ENCODE peak calls at places on chromosomes 3 and 15, in ten cellular contexts. J, K, I, B, L, G, P, Z, D and S are unnamed samples.

GRCh38 chr15:44537728-44538240 is 837 bp downstream of the EIF3J start:
- DNase-seq in G (no peak), K (no peak), I (peak), D (peak), P (no peak), L (no peak), Z (no peak), J (no peak), B (peak), S (no peak)

GRCh38 chr3:79012530-79012913 is 755.3 kb downstream of the ROBO1 start:
- DNase-seq in I (no peak), B (no peak), G (no peak), P (no peak), D (no peak), J (no peak), K (no peak), Z (no peak), L (no peak), S (no peak)

GRCh38 chr15:88454867-88455810 is 12.0 kb downstream of the MRPL46 start:
- DNase-seq in J (peak), L (peak), P (peak), B (peak), K (peak), Z (no peak), G (peak), D (peak), I (peak), S (peak)

GRCh38 chr3:100558233-100558632 is 51.2 kb upstream of the ADGRG7 start:
- DNase-seq in L (no peak), B (no peak), J (no peak), G (no peak), Z (no peak), I (no peak), P (no peak), K (no peak), D (no peak), S (no peak)

GRCh38 chr3:62688812-62689211 is 186.4 kb downstream of the CADPS start:
- DNase-seq in G (no peak), I (no peak), J (no peak), Z (no peak), P (no peak), B (no peak), D (no peak), L (no peak), K (no peak), S (no peak)

GRCh38 chr15:94075349-94075748 is 156.0 kb upstream of the MCTP2 start:
- DNase-seq in I (no peak), P (no peak), J (no peak), Z (no peak), K (peak), B (peak), L (peak), D (peak), G (peak), S (no peak)

GRCh38 chr3:107676469-107677309 is 153.9 kb downstream of the BBX start:
- DNase-seq in J (no peak), L (no peak), D (no peak), Z (no peak), I (peak), B (peak), G (no peak), K (no peak), P (no peak), S (no peak)

GRCh38 chr15:80482686-80483085 is 78.5 kb downstream of the ARNT2 start:
- DNase-seq in J (no peak), G (no peak), B (no peak), D (no peak), Z (no peak), P (no peak), I (no peak), K (no peak), L (no peak), S (no peak)

GRCh38 chr15:72861511-72861910 is 78.0 kb upstream of the ADPGK start:
- DNase-seq in I (no peak), B (no peak), Z (no peak), J (no peak), L (no peak), G (no peak), D (no peak), K (no peak), P (no peak), S (no peak)

GRCh38 chr3:101671014-101671413 is 5.9 kb downstream of the ZBTB11 start:
- DNase-seq in B (no peak), P (no peak), L (no peak), D (no peak), I (no peak), Z (no peak), K (no peak), J (no peak), G (no peak), S (no peak)

GRCh38 chr3:66203275-66203674 is 17.5 kb upstream of the SLC25A26 start:
- DNase-seq in J (no peak), P (no peak), D (no peak), L (no peak), B (no peak), Z (no peak), K (no peak), I (no peak), G (no peak), S (no peak)

GRCh38 chr3:147412491-147412916 is 3.3 kb downstream of the ZIC1 start:
- DNase-seq in K (no peak), B (no peak), I (no peak), G (no peak), Z (no peak), J (no peak), L (no peak), P (no peak), D (no peak), S (no peak)

GRCh38 chr3:170614214-170614966 is 28.5 kb upstream of the SLC7A14 start:
- DNase-seq in J (no peak), L (peak), B (peak), G (no peak), D (peak), P (no peak), I (peak), Z (no peak), K (no peak), S (peak)

GRCh38 chr15:101434032-101434920 is 55.2 kb downstream of the PCSK6 start:
- DNase-seq in D (no peak), P (no peak), L (no peak), G (no peak), K (no peak), J (no peak), Z (no peak), B (no peak), I (no peak), S (no peak)

GRCh38 chr3:160622263-160623045 is 54.5 kb upstream of the ARL14 start:
- DNase-seq in Z (no peak), B (peak), G (no peak), J (no peak), P (no peak), K (no peak), D (no peak), L (no peak), I (no peak), S (no peak)

GRCh38 chr3:49316696-49317457 is 23.0 kb downstream of the USP4 start:
- DNase-seq in G (peak), P (no peak), I (no peak), B (no peak), L (no peak), Z (no peak), J (no peak), K (peak), D (no peak), S (no peak)

GRCh38 chr15:101322849-101323477 is 27.9 kb upstream of the SNRPA1 start:
- DNase-seq in L (no peak), Z (no peak), J (no peak), B (no peak), D (no peak), G (no peak), P (no peak), I (no peak), K (no peak), S (no peak)

GRCh38 chr15:38551720-38552627 is 12.6 kb downstream of the RASGRP1 start:
- DNase-seq in B (no peak), I (no peak), G (no peak), K (no peak), J (no peak), P (no peak), Z (no peak), L (no peak), D (no peak), S (no peak)

GRCh38 chr3:161977063-161977462 is 480.5 kb downstream of the OTOL1 start:
- DNase-seq in L (no peak), I (no peak), D (no peak), G (no peak), J (no peak), Z (no peak), P (no peak), K (no peak), B (no peak), S (no peak)

GRCh38 chr3:134677196-134677986 is 26.6 kb upstream of the KY start:
- DNase-seq in Z (no peak), G (no peak), I (peak), P (no peak), K (no peak), L (peak), B (no peak), J (peak), D (no peak), S (no peak)

GRCh38 chr15:61253186-61253585 is 24.1 kb upstream of the RORA start:
- DNase-seq in B (no peak), D (no peak), K (no peak), I (no peak), G (no peak), P (no peak), L (no peak), J (no peak), Z (no peak), S (no peak)

GRCh38 chr3:48661501-48662139 is 1.1 kb downstream of the CELSR3 start:
- DNase-seq in D (peak), G (peak), P (peak), I (peak), K (peak), B (peak), J (peak), Z (peak), L (peak), S (no peak)

GRCh38 chr15:52379395-52380111 is 83.9 kb upstream of the MYO5C start:
- DNase-seq in D (no peak), I (no peak), B (no peak), G (no peak), Z (no peak), J (no peak), K (no peak), L (no peak), P (no peak), S (no peak)

DNA sequence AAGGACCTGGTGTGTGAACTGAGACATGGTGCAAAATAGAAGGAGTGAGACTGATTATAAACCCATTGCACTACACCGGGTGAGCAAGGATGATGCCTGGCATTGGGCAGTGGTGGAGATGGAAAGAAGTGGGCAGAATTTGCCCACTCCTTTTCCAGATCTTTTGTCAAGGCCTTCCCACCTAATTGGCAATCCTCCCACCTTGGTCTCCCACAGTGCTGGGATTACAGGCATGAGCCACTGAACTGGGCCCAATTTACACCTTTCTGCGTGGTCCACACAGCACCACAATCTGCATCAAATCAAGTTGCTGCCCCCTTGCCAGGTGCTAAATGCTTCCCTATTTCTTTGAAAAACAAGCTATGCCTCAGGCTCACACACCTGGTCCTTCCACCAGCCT is 5.4 kb downstream of the FBXO40 start:
- DNase-seq in L (no peak), K (no peak), Z (no peak), P (no peak), G (no peak), I (no peak), D (no peak), J (no peak), B (no peak), S (no peak)
- H3K27ac ChIP-seq in L (peak), K (no peak), Z (no peak), P (no peak), G (no peak), I (no peak), D (no peak), J (no peak), B (no peak), S (no peak)

GRCh38 chr15:66648588-66648987 is 53.4 kb upstream of the SMAD6 start:
- DNase-seq in B (no peak), D (no peak), P (no peak), J (no peak), K (no peak), Z (no peak), I (no peak), G (no peak), L (no peak), S (no peak)
- H3K27ac ChIP-seq in B (no peak), D (no peak), P (no peak), J (peak), K (no peak), Z (no peak), I (no peak), G (no peak), L (no peak), S (no peak)

GRCh38 chr15:29937956-29938355 is 115.7 kb upstream of the TJP1 start:
- DNase-seq in L (no peak), Z (no peak), J (no peak), K (no peak), B (no peak), I (no peak), P (no peak), G (no peak), D (no peak), S (no peak)

GRCh38 chr15:29933043-29933442 is 110.8 kb upstream of the TJP1 start:
- DNase-seq in J (no peak), L (no peak), K (no peak), P (no peak), Z (no peak), G (no peak), I (peak), B (no peak), D (no peak), S (no peak)

GRCh38 chr15:29936353-29937049 is 114.2 kb upstream of the TJP1 start:
- DNase-seq in J (no peak), L (no peak), I (no peak), K (no peak), D (no peak), Z (no peak), G (no peak), B (no peak), P (no peak), S (no peak)

GRCh38 chr15:29934251-29934650 is 112.0 kb upstream of the TJP1 start:
- DNase-seq in L (no peak), D (no peak), I (peak), Z (no peak), P (no peak), B (no peak), K (no peak), J (no peak), G (no peak), S (no peak)

DNA sequence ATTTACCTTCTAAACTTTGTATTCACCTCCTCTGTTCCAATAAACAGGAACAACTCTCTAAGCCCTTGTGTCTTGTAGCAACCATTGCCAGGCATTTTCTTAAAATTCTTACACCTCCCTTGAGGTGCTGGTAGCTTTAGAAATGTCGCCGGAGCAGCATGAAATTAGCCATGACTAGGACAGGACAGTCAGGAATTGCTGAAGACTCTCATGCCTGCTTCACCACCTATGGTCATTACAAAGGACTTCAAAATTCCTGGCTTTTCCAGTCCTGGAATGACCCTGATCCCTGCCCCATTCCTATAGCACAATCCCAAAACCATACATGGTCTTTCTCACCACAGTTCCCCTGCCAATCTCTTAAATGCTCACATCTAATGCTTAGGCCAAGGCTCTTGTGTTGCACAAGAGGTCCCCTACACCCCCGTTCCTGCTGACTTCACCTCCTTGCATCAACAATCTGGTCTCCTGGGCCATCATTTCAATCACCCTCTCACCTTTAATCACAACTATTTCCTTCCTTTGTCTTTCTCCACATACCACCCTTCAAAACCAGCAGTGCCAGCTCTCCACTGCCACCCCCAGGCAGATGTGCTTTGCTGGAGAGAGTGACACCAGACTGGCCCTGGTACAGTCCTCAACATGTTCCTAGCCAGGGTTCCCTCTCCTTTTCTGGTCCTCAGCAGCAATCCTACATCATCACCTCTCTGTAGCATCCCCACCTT is 113.2 kb upstream of the TJP1 start:
- DNase-seq in G (peak), J (no peak), L (no peak), I (peak), P (no peak), Z (no peak), D (no peak), B (no peak), K (no peak), S (no peak)
- H3K27ac ChIP-seq in G (no peak), J (no peak), L (no peak), I (peak), P (no peak), Z (no peak), D (no peak), B (no peak), K (no peak), S (peak)

DNA sequence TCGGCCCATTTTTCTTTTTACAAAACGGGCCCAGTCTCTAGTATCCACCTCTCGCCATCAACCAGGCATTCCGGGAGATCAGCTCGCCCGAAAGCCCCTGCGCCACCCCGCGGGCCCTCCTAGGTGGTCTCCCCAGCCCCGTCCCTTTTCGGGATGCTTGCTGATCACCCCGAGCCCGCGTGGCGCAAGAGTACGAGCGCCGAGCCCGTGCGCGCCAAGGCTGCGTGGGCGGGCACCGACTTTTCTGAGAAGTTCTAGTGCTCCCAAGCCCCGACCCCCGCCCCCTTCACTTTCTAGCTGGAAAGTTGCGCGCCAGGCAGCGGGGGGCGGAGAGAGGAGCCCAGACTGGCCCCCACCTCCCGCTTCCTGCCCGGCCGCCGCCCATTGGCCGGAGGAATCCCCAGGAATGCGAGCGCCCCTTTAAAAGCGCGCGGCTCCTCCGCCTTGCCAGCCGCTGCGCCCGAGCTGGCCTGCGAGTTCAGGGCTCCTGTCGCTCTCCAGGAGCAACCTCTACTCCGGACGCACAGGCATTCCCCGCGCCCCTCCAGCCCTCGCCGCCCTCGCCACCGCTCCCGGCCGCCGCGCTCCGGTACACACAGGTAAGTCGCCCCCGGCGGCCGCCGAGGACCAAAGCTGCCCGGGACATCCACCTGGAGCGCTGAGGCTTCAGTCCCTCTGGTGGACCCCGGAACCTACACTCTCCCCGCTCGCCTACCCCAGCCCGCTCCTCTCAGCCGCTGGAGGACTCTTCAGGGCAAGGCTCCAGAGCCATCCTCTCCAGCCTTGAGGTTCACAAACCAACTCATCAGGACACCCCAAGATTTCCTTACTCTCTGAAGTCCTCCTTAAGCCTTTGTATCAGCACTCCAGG is at the start of gene THBS1:
- DNase-seq in K (peak), B (peak), I (peak), G (peak), J (peak), L (peak), P (peak), Z (peak), D (peak), S (no peak)
- H3K27ac ChIP-seq in K (peak), B (peak), I (peak), G (peak), J (peak), L (peak), P (peak), Z (peak), D (peak), S (peak)

GRCh38 chr15:77623008-77623877 is 9.5 kb downstream of the LINGO1 start:
- DNase-seq in J (no peak), D (no peak), K (no peak), G (no peak), L (no peak), B (peak), I (peak), Z (no peak), P (no peak), S (no peak)
- H3K27ac ChIP-seq in J (no peak), D (no peak), K (no peak), G (no peak), L (no peak), B (peak), I (no peak), Z (no peak), P (no peak), S (no peak)

GRCh38 chr3:184583345-184584000 is 21.9 kb downstream of the EPHB3 start:
- DNase-seq in K (no peak), I (no peak), G (no peak), B (peak), L (no peak), Z (peak), D (no peak), J (no peak), P (no peak), S (no peak)
- H3K27ac ChIP-seq in K (peak), I (peak), G (peak), B (peak), L (peak), Z (peak), D (peak), J (peak), P (no peak), S (no peak)

GRCh38 chr15:35307026-35307425 is 221.9 kb upstream of the NANOGP8 start:
- DNase-seq in D (no peak), K (no peak), L (no peak), G (no peak), I (no peak), B (no peak), Z (no peak), J (no peak), P (no peak), S (no peak)

GRCh38 chr15:35306361-35306981 is 221.4 kb upstream of the NANOGP8 start:
- DNase-seq in I (peak), L (no peak), B (peak), D (no peak), P (no peak), J (no peak), G (peak), K (no peak), Z (no peak), S (no peak)

GRCh38 chr15:35305031-35305555 is 220.0 kb upstream of the NANOGP8 start:
- DNase-seq in G (no peak), L (no peak), Z (no peak), J (no peak), I (no peak), P (no peak), K (no peak), D (no peak), B (no peak), S (no peak)

GRCh38 chr15:35304389-35304788 is 219.3 kb upstream of the NANOGP8 start:
- DNase-seq in K (no peak), P (no peak), L (no peak), G (no peak), I (no peak), D (no peak), J (no peak), Z (no peak), B (no peak), S (no peak)

DNA sequence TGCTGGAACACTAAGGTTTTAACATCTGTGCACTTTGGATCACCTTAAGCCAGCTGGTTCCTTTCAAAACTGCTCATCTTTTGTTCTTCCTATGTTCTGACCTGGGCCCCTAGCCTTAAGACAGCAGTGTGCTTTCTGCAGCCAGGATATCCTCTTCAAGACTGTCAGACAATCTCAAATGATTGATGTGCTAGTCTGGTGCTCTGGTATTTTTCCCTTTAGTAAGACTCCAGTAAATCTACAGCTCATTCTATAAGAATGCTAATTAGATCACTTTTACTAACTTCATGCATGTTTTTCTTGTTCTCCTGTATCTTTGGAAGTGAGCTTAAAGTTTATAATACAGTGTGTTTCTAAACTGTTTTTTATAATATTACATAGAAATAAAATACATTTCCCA is 220.8 kb upstream of the NANOGP8 start:
- DNase-seq in I (peak), Z (no peak), L (no peak), J (no peak), P (no peak), K (no peak), B (peak), D (no peak), G (no peak), S (no peak)
- H3K27ac ChIP-seq in I (no peak), Z (no peak), L (no peak), J (no peak), P (peak), K (peak), B (peak), D (no peak), G (peak), S (peak)